ENCODE peak calls at places on chromosomes 6 and 20, in nine cellular contexts. K is pancreas; A is endothelial cell; C is RWPE2; Z is CD8-positive, alpha-beta T cell; R is cardiac muscle cell; G is Peyer's patch; B is AG09309; D is heart left ventricle. V is an unnamed sample.

GRCh38 chr20:25222461-25223178 is 25.3 kb upstream of the PYGB start:
- DNase-seq in K (no peak), A (no peak), C (no peak), Z (no peak), R (no peak), G (no peak), B (no peak), D (no peak), V (no peak)

GRCh38 chr6:64664480-64664879 is 1028.9 kb downstream of the PHF3 start:
- DNase-seq in K (no peak), A (no peak), C (no peak), Z (no peak), R (no peak), G (no peak), B (no peak), D (no peak), V (no peak)

GRCh38 chr6:29702519-29703103 is 20.6 kb upstream of the HLA-F start:
- DNase-seq in K (no peak), A (peak; percentile 82), C (no peak), Z (peak; percentile 91), R (peak; percentile 23), G (peak; percentile 46), B (no peak), D (no peak), V (peak; percentile 73)

GRCh38 chr6:43737272-43738081 is 32.5 kb upstream of the VEGFA start:
- DNase-seq in K (no peak), A (no peak), C (peak; percentile 38), Z (no peak), R (peak; percentile 68), G (no peak), B (no peak), D (no peak), V (no peak)

GRCh38 chr20:37276494-37277252 is 12.8 kb upstream of the MANBAL start:
- DNase-seq in K (peak; percentile 41), A (no peak), C (no peak), Z (no peak), R (peak; percentile 87), G (peak; percentile 56), B (no peak), D (peak; percentile 56), V (no peak)

GRCh38 chr6:127606131-127606562 is 29.2 kb downstream of the C6orf58 start:
- DNase-seq in K (no peak), A (peak; percentile 13), C (no peak), Z (no peak), R (peak; percentile 50), G (no peak), B (peak; percentile 20), D (no peak), V (no peak)

GRCh38 chr6:4958624-4959023 is 45.2 kb downstream of the RPP40 start:
- DNase-seq in K (no peak), A (no peak), C (no peak), Z (no peak), R (no peak), G (no peak), B (no peak), D (no peak), V (no peak)

GRCh38 chr6:38174806-38175495 is 355.4 kb downstream of the ZFAND3 start:
- DNase-seq in K (no peak), A (no peak), C (no peak), Z (no peak), R (no peak), G (no peak), B (no peak), D (no peak), V (no peak)

GRCh38 chr20:20593447-20594170 is 118.8 kb downstream of the RALGAPA2 start:
- DNase-seq in K (no peak), A (peak; percentile 42), C (no peak), Z (no peak), R (peak; percentile 63), G (no peak), B (no peak), D (no peak), V (no peak)

GRCh38 chr6:166512567-166512966 is 73.9 kb downstream of the RAMACL start:
- DNase-seq in K (no peak), A (no peak), C (no peak), Z (peak; percentile 64), R (no peak), G (peak; percentile 82), B (no peak), D (no peak), V (no peak)

GRCh38 chr6:44278316-44278715 is 8.1 kb downstream of the TMEM151B start:
- DNase-seq in K (no peak), A (no peak), C (no peak), Z (no peak), R (no peak), G (no peak), B (no peak), D (no peak), V (no peak)

GRCh38 chr6:157323114-157323923 is at the start of gene TMEM242:
- DNase-seq in K (peak; percentile 89), A (peak; percentile 91), C (peak; percentile 90), Z (peak; percentile 95), R (peak; percentile 97), G (peak; percentile 88), B (peak; percentile 70), D (peak; percentile 93), V (peak; percentile 87)

GRCh38 chr6:157325069-157325805 is 1.9 kb upstream of the TMEM242 start:
- DNase-seq in K (no peak), A (no peak), C (no peak), Z (no peak), R (peak; percentile 39), G (no peak), B (no peak), D (no peak), V (no peak)

GRCh38 chr6:157322792-157323113 is 566 bp downstream of the TMEM242 start:
- DNase-seq in K (no peak), A (no peak), C (no peak), Z (no peak), R (no peak), G (no peak), B (no peak), D (no peak), V (no peak)

GRCh38 chr6:157326979-157327378 is 3.7 kb upstream of the TMEM242 start:
- DNase-seq in K (no peak), A (no peak), C (no peak), Z (no peak), R (peak; percentile 87), G (no peak), B (no peak), D (no peak), V (no peak)

GRCh38 chr6:157323924-157324276 is 581 bp upstream of the TMEM242 start:
- DNase-seq in K (peak; percentile 79), A (peak; percentile 73), C (peak; percentile 78), Z (peak; percentile 58), R (peak; percentile 91), G (peak; percentile 57), B (peak; percentile 41), D (peak; percentile 83), V (peak; percentile 25)
- TF ChIP-seq CTCF in K (no peak), A (no peak), C (peak; percentile 20), Z (no peak), R (no peak), G (no peak), B (peak; percentile 29), D (no peak), V (no peak)

DNA sequence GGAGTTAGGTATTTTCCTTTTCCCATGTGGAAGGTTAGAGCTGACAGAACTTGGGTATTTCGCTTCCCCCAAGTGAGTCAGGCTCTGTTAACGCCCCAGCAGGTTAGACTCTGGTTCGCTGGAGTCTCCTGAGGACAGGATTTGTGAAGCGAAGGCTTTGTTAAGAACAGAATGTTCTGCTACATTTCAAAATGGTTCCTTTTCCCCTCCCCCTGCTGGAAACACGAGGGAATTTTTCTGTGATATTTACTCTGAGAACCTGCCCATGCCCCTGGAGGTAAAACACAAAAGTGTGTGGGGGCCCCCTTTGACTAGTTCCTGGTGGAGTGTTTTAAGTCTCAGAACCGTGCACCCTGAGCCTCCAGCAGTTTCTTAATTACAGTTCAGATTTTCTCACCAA is 731.4 kb upstream of the CITED2 start:
- DNase-seq in K (no peak), A (no peak), C (no peak), Z (no peak), R (peak; percentile 36), G (no peak), B (no peak), D (no peak), V (no peak)
- TF ChIP-seq CTCF in K (no peak), A (peak; percentile 64), C (peak; percentile 43), Z (no peak), R (peak; percentile 32), G (no peak), B (no peak), D (no peak), V (no peak)

GRCh38 chr20:32064667-32065066 is 12.6 kb downstream of the HCK start:
- DNase-seq in K (no peak), A (no peak), C (peak; percentile 65), Z (no peak), R (no peak), G (no peak), B (no peak), D (no peak), V (no peak)
- TF ChIP-seq CTCF in K (no peak), A (no peak), C (no peak), Z (no peak), R (no peak), G (no peak), B (no peak), D (no peak), V (no peak)

DNA sequence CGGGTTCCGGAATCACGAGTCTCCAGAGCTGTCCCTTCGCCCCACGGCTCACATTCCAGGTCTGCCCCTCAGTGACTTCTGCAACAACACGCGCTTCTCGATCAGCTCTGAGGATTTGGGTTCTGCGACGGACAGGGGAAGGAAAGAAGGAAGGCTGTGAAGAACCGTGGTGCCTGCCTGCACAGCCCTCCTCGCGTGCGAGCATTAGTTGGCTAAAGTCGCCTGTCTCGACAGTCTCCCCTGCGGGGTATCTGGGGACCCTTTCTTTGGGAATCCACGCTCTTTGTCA is 23.1 kb downstream of the VPS52 start:
- DNase-seq in K (no peak), A (no peak), C (no peak), Z (no peak), R (peak; percentile 61), G (no peak), B (no peak), D (no peak), V (no peak)
- TF ChIP-seq CTCF in K (no peak), A (no peak), C (peak; percentile 71), Z (no peak), R (no peak), G (no peak), B (no peak), D (no peak), V (no peak)

DNA sequence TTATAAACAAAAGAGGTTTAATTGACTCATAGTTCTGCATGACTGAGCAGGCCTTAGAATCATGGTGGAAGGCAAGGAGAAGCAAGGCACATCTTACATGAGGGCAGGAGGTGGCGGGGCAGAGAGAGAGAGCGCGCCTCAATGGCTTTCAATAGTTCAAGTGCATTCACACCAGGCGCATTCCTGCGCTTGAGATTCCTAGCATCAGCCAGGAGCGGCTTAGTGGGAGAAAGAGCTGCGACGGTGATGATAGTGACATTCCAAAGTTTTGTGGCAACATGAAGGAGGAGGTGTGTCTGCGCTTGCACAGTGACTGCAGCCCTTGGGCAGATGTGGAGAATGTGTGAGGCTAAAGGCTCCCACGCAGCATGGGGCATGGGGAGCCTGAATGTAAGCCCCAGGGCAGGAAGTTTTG is 25.0 kb upstream of the EMILIN3 start:
- DNase-seq in K (no peak), A (no peak), C (no peak), Z (no peak), R (no peak), G (no peak), B (no peak), D (no peak), V (no peak)
- TF ChIP-seq CTCF in K (no peak), A (no peak), C (no peak), Z (no peak), R (no peak), G (no peak), B (no peak), D (no peak), V (no peak)